ENCODE peak calls at places on chromosomes 1 and 21, in eight cellular contexts. One of them, this sample, is unnamed.
A peak's percentile ranks its signal among the peaks of the same experiment; 100 is the strongest.

GRCh38 chr1:40679165-40679953 is 12.1 kb upstream of the NFYC start:
- DNase-seq in mesothelial cell of epicardium: no peak
- DNase-seq in GM23248: no peak
- DNase-seq in effector memory CD8-positive, alpha-beta T cell: no peak
- DNase-seq in lower lobe of right lung: no peak
- DNase-seq in activated gamma-delta T cell treated with anti-CD3 and anti-CD28 coated beads, Interleukin-2, amount 50 U/mL, for 16 hours: no peak
- DNase-seq in cardiac fibroblast: no peak
- DNase-seq in left ventricle myocardium inferior: no peak
- DNase-seq in this sample: no peak

GRCh38 chr1:30027247-30027646 is 696.1 kb downstream of the MATN1 start:
- DNase-seq in mesothelial cell of epicardium: no peak
- DNase-seq in GM23248: no peak
- DNase-seq in effector memory CD8-positive, alpha-beta T cell: no peak
- DNase-seq in lower lobe of right lung: no peak
- DNase-seq in activated gamma-delta T cell treated with anti-CD3 and anti-CD28 coated beads, Interleukin-2, amount 50 U/mL, for 16 hours: no peak
- DNase-seq in cardiac fibroblast: no peak
- DNase-seq in left ventricle myocardium inferior: no peak
- DNase-seq in this sample: no peak

GRCh38 chr1:94401206-94401605 is 17.0 kb upstream of the ABCD3 start:
- DNase-seq in mesothelial cell of epicardium: no peak
- DNase-seq in GM23248: no peak
- DNase-seq in effector memory CD8-positive, alpha-beta T cell: no peak
- DNase-seq in lower lobe of right lung: no peak
- DNase-seq in activated gamma-delta T cell treated with anti-CD3 and anti-CD28 coated beads, Interleukin-2, amount 50 U/mL, for 16 hours: no peak
- DNase-seq in cardiac fibroblast: no peak
- DNase-seq in left ventricle myocardium inferior: no peak
- DNase-seq in this sample: no peak

GRCh38 chr1:25694167-25694566 is 77.6 kb downstream of the MAN1C1 start:
- DNase-seq in mesothelial cell of epicardium: no peak
- DNase-seq in GM23248: peak; percentile 74
- DNase-seq in effector memory CD8-positive, alpha-beta T cell: no peak
- DNase-seq in lower lobe of right lung: no peak
- DNase-seq in activated gamma-delta T cell treated with anti-CD3 and anti-CD28 coated beads, Interleukin-2, amount 50 U/mL, for 16 hours: no peak
- DNase-seq in cardiac fibroblast: peak; percentile 39
- DNase-seq in left ventricle myocardium inferior: no peak
- DNase-seq in this sample: no peak

GRCh38 chr1:113226118-113226517 is 153.1 kb downstream of the LRIG2 start:
- DNase-seq in mesothelial cell of epicardium: no peak
- DNase-seq in GM23248: no peak
- DNase-seq in effector memory CD8-positive, alpha-beta T cell: no peak
- DNase-seq in lower lobe of right lung: no peak
- DNase-seq in activated gamma-delta T cell treated with anti-CD3 and anti-CD28 coated beads, Interleukin-2, amount 50 U/mL, for 16 hours: no peak
- DNase-seq in cardiac fibroblast: peak; percentile 49
- DNase-seq in left ventricle myocardium inferior: no peak
- DNase-seq in this sample: no peak

GRCh38 chr1:12173631-12174121 is 6.9 kb downstream of the TNFRSF1B start:
- DNase-seq in mesothelial cell of epicardium: no peak
- DNase-seq in GM23248: no peak
- DNase-seq in effector memory CD8-positive, alpha-beta T cell: peak; percentile 97
- DNase-seq in lower lobe of right lung: peak; percentile 67
- DNase-seq in activated gamma-delta T cell treated with anti-CD3 and anti-CD28 coated beads, Interleukin-2, amount 50 U/mL, for 16 hours: peak; percentile 84
- DNase-seq in cardiac fibroblast: no peak
- DNase-seq in left ventricle myocardium inferior: peak; percentile 46
- DNase-seq in this sample: no peak

GRCh38 chr21:39022035-39022900 is 161.0 kb downstream of the PSMG1 start:
- DNase-seq in mesothelial cell of epicardium: no peak
- DNase-seq in GM23248: no peak
- DNase-seq in effector memory CD8-positive, alpha-beta T cell: no peak
- DNase-seq in lower lobe of right lung: no peak
- DNase-seq in activated gamma-delta T cell treated with anti-CD3 and anti-CD28 coated beads, Interleukin-2, amount 50 U/mL, for 16 hours: no peak
- DNase-seq in cardiac fibroblast: no peak
- DNase-seq in left ventricle myocardium inferior: no peak
- DNase-seq in this sample: peak; percentile 75

GRCh38 chr21:28632718-28633408 is 359.8 kb downstream of the LTN1 start:
- DNase-seq in mesothelial cell of epicardium: no peak
- DNase-seq in GM23248: peak; percentile 81
- DNase-seq in effector memory CD8-positive, alpha-beta T cell: no peak
- DNase-seq in lower lobe of right lung: no peak
- DNase-seq in activated gamma-delta T cell treated with anti-CD3 and anti-CD28 coated beads, Interleukin-2, amount 50 U/mL, for 16 hours: no peak
- DNase-seq in cardiac fibroblast: peak; percentile 80
- DNase-seq in left ventricle myocardium inferior: no peak
- DNase-seq in this sample: no peak

GRCh38 chr1:68111804-68112436 is 61.5 kb upstream of the DIRAS3 start:
- DNase-seq in mesothelial cell of epicardium: no peak
- DNase-seq in GM23248: peak; percentile 92
- DNase-seq in effector memory CD8-positive, alpha-beta T cell: no peak
- DNase-seq in lower lobe of right lung: peak; percentile 54
- DNase-seq in activated gamma-delta T cell treated with anti-CD3 and anti-CD28 coated beads, Interleukin-2, amount 50 U/mL, for 16 hours: no peak
- DNase-seq in cardiac fibroblast: peak; percentile 95
- DNase-seq in left ventricle myocardium inferior: peak; percentile 67
- DNase-seq in this sample: peak; percentile 14